ENCODE peak calls at places on chromosomes 13 and 19, in five cellular contexts. H, D, U, S and V are unnamed samples.
A peak's percentile ranks its signal among the peaks of the same experiment; 100 is the strongest.

GRCh38 chr19:48558018-48558684 is 6.2 kb downstream of the SULT2B1 start:
- DNase-seq in H (no peak), D (no peak), U (peak; percentile 99), S (no peak), V (no peak)

GRCh38 chr19:33407716-33408115 is 34.2 kb downstream of the CEBPG start:
- DNase-seq in H (no peak), D (no peak), U (no peak), S (no peak), V (no peak)

GRCh38 chr13:83350569-83350968 is 531.7 kb downstream of the SLITRK1 start:
- DNase-seq in H (no peak), D (no peak), U (no peak), S (no peak), V (no peak)

GRCh38 chr13:48126944-48127814 is 32.3 kb upstream of the MED4 start:
- DNase-seq in H (peak; percentile 54), D (no peak), U (peak; percentile 68), S (peak; percentile 80), V (no peak)

GRCh38 chr19:50315773-50316448 is 13.3 kb downstream of the KCNC3 start:
- DNase-seq in H (peak; percentile 77), D (no peak), U (no peak), S (no peak), V (no peak)

GRCh38 chr13:111177803-111178389 is 62.8 kb downstream of the ARHGEF7 start:
- DNase-seq in H (no peak), D (no peak), U (no peak), S (no peak), V (no peak)

GRCh38 chr13:27969866-27970229 is 733 bp upstream of the CDX2 start:
- DNase-seq in H (no peak), D (no peak), U (no peak), S (peak; percentile 11), V (no peak)

GRCh38 chr19:53989600-53990533 is 1.6 kb upstream of the CACNG6 start:
- DNase-seq in H (no peak), D (no peak), U (peak; percentile 65), S (no peak), V (no peak)

GRCh38 chr19:48413879-48414623 is 20.6 kb downstream of the GRIN2D start:
- DNase-seq in H (no peak), D (no peak), U (peak; percentile 34), S (no peak), V (no peak)

GRCh38 chr19:3827306-3827705 is 41.1 kb upstream of the MATK start:
- DNase-seq in H (no peak), D (no peak), U (no peak), S (no peak), V (no peak)

GRCh38 chr19:52665529-52665928 is 27.4 kb upstream of the ZNF83 start:
- DNase-seq in H (no peak), D (no peak), U (no peak), S (no peak), V (no peak)